ENCODE peak calls at places on chromosomes 13 and 19, in nine cellular contexts. G is HCT116, N is Peyer's patch, K is psoas muscle, J is Caco-2, D is lung, C is aorta, F is Karpas-422, X is astrocyte of the cerebellum. L is an unnamed sample.

GRCh38 chr13:106566682-106567420 is 1.1 kb downstream of the ARGLU1 start:
- DNase-seq in G (no peak), X (no peak), D (peak; percentile 75), C (no peak), F (peak; percentile 88), K (peak; percentile 59), N (peak; percentile 69), J (peak; percentile 52), L (peak; percentile 59)

GRCh38 chr13:91133941-91134772 is 213.3 kb upstream of the MIR17HG start:
- DNase-seq in X (peak; percentile 58), K (no peak), D (no peak), F (peak; percentile 76), N (no peak), C (no peak), G (peak; percentile 45), J (peak; percentile 69), L (peak; percentile 60)

GRCh38 chr19:48858984-48859710 is 9.3 kb downstream of the PLEKHA4 start:
- DNase-seq in D (peak; percentile 74), J (no peak), F (peak; percentile 75), X (no peak), N (peak; percentile 85), G (no peak), C (peak; percentile 82), K (no peak), L (peak; percentile 53)

GRCh38 chr19:39144487-39145071 is 19.0 kb downstream of the PAK4 start:
- DNase-seq in D (no peak), K (no peak), G (no peak), N (no peak), J (no peak), F (no peak), X (peak; percentile 27), C (no peak), L (no peak)

GRCh38 chr19:46180701-46181385 is 32.8 kb downstream of the IGFL2 start:
- DNase-seq in J (no peak), G (peak; percentile 15), D (no peak), K (no peak), C (no peak), N (no peak), F (no peak), X (no peak), L (no peak)

GRCh38 chr19:11481777-11482383 is 1.0 kb upstream of the ELAVL3 start:
- DNase-seq in F (peak; percentile 96), C (peak; percentile 88), D (peak; percentile 60), J (peak; percentile 89), X (no peak), K (peak; percentile 76), N (peak; percentile 60), G (no peak), L (peak; percentile 38)

GRCh38 chr13:33075996-33076395 is 59.8 kb downstream of the KL start:
- DNase-seq in J (no peak), N (no peak), C (no peak), K (no peak), X (no peak), G (no peak), D (no peak), F (no peak), L (no peak)

GRCh38 chr13:109385161-109385560 is 401.2 kb downstream of the IRS2 start:
- DNase-seq in G (no peak), D (no peak), X (peak; percentile 50), J (no peak), C (no peak), K (no peak), F (no peak), N (no peak), L (no peak)

DNA sequence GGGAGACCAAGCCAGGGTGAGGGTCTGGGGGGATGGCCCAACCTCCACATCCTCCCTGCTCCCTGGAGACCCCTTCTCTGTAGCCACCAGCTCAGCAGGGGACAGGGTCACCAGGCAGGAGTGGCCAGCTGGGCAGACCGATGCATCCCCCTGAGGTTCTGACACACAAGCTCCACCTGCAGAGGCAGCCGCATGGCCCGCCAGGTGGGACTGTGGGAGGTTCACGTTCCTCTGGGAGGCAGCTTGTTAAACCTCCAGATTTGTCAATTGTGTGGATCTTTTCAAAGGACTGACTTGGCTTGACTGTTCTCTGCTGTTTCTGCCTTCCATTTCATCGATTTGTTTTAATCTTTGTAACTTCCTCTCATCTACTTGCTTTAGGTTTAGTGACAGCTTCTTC is 8.1 kb downstream of the POLRMT start:
- DNase-seq in X (no peak), N (no peak), F (no peak), K (no peak), D (no peak), C (no peak), G (no peak), J (no peak), L (no peak)
- H3K4me3 ChIP-seq in X (no peak overlapping the region), N (no peak overlapping the region), F (no peak overlapping the region), K (no peak overlapping the region), D (no peak overlapping the region), C (no peak overlapping the region), G (no peak overlapping the region), J (no peak overlapping the region), L (no peak overlapping the region)

GRCh38 chr19:14375055-14375581 is 6.1 kb upstream of the ADGRE5 start:
- DNase-seq in C (no peak), F (peak; percentile 63), K (peak; percentile 37), J (no peak), G (no peak), D (peak; percentile 59), N (peak; percentile 91), X (no peak), L (no peak)

GRCh38 chr19:14370169-14370998 is 10.9 kb upstream of the ADGRE5 start:
- DNase-seq in N (peak; percentile 69), K (no peak), D (no peak), J (no peak), C (no peak), F (peak; percentile 77), X (no peak), G (no peak), L (peak; percentile 38)

GRCh38 chr19:14378890-14379289 is 2.4 kb upstream of the ADGRE5 start:
- DNase-seq in X (no peak), C (no peak), G (no peak), K (no peak), F (no peak), N (no peak), D (no peak), J (no peak), L (no peak)

GRCh38 chr19:14371321-14371821 is 9.9 kb upstream of the ADGRE5 start:
- DNase-seq in F (no peak), G (no peak), X (no peak), C (no peak), K (no peak), D (no peak), N (no peak), J (no peak), L (no peak)

DNA sequence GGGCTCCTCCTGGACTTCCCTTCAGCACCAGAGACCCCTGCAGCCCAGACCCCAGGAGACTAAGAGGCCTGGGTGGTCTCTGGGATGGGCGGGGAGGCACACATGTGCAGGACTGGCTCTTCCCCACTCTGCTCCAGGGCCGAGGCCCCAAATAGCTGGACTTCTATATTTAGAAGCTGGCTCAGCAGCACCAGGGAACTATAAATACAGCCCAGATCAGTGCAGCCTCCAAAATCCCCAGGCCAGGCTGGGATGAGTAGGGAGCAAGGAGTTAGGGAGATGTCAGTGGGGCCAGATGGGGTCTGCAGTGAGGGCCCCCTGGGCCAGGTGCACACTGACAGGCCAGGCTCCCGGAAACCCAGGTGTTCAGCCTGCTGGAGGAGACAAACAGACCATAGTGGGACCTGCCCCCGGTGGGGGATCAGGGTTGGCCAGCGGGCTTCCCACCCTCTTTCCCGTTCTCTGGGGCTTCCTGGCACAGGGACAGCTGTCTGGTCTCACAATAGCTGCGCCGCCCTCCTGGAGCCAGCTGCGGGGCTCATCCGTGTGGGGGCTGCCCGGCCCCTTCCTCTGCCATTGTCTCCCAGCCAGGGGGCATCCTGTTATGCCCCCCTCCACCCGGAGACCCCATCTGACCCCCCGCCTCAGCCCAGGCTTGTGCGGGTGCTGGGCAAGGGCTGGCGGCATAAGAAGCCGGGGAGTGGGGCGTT is 5.5 kb upstream of the ADGRE5 start:
- DNase-seq in G (no peak), K (peak; percentile 35), F (no peak), D (no peak), N (no peak), C (no peak), J (no peak), X (no peak), L (no peak)
- H3K4me3 ChIP-seq in G (no peak overlapping the region), K (peak overlapping the region; percentile 48), F (no peak overlapping the region), D (no peak overlapping the region), N (no peak overlapping the region), C (no peak overlapping the region), J (no peak overlapping the region), X (no peak overlapping the region), L (no peak overlapping the region)

GRCh38 chr19:15178629-15179308 is 22.0 kb downstream of the NOTCH3 start:
- DNase-seq in F (no peak), C (no peak), N (no peak), X (no peak), K (no peak), G (no peak), J (no peak), D (no peak), L (no peak)

GRCh38 chr19:15184776-15185175 is 16.0 kb downstream of the NOTCH3 start:
- DNase-seq in K (no peak), J (no peak), C (no peak), N (no peak), X (no peak), F (no peak), G (no peak), D (no peak), L (no peak)

GRCh38 chr19:15181394-15181793 is 19.4 kb downstream of the NOTCH3 start:
- DNase-seq in K (no peak), J (no peak), X (no peak), G (no peak), N (no peak), D (no peak), F (no peak), C (no peak), L (no peak)

GRCh38 chr19:15177269-15178116 is 23.3 kb downstream of the NOTCH3 start:
- DNase-seq in N (peak; percentile 80), X (peak; percentile 20), J (no peak), C (peak; percentile 95), K (peak; percentile 79), F (peak; percentile 93), D (peak; percentile 77), G (no peak), L (peak; percentile 81)

DNA sequence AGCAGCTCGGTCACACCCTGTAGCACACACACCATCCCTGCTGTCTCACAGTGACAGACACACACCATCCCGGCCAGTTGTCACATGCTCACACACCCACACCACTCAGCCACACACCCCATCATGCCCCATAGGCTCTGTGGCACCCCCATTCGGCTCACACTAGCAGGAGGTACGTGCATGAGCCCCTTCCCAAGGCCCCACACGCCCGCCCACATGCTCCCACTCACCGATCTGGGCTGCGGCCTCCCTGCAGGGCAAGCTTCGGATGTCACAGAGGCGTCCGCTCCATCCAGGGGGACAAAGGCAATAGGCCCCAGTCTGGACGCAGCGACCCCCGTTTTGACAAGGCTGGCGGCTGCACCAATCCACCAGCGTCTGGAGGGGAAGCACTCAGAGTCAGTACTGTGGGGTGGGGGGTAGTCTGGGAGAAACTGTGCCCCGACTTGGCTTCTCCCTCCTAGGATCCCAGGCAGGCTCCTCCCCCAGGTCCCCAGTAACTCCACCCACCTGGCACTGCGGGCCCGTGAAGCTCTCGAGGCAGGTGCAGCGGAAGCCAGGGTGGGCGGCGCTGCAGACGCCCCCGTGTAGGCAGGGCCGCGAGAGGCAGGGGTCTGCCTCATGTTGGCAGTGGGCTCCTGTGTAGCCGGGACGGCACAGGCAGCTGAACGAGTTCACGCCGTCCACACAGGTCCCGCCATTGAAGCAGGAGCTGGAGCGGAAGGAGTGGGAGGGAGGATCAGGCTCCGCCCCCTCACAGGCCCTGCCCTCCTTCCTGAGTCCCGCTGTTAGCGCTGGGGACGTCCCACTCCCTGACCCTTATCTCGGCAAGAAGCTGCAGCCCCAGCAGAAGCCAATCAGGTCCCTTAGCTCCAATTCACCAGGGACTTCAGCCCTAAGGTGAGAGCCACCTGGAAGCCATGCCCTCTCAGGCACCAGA is 20.1 kb downstream of the NOTCH3 start:
- DNase-seq in N (no peak), X (no peak), C (no peak), J (peak; percentile 71), G (no peak), K (no peak), D (peak; percentile 60), F (no peak), L (no peak)
- H3K4me3 ChIP-seq in N (peak overlapping the region; percentile 54), X (no peak overlapping the region), C (no peak overlapping the region), J (peak overlapping the region; percentile 22), G (no peak overlapping the region), K (no peak overlapping the region), D (no peak overlapping the region), F (no peak overlapping the region), L (no peak overlapping the region)

DNA sequence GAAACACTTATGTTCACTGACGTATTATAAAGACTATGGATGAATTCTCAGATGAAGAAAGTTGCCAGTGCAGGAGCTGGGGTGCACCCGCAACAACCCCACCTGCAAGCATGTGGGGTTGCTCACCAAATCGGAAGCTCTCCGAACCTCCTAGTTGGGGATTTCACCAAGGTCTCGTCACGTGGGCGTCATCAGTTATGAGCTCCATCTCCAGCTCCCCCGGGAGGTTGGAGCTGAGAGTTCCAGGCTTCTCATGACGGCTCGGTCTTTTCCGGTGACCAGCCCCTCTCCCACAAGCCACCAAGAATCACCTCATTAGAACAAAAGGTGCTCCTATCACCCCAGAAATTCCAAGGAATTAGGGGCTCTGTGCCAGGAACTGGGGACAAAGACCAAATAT is 46.1 kb upstream of the TUBGCP3 start:
- DNase-seq in J (no peak), D (no peak), F (no peak), N (no peak), K (no peak), C (no peak), X (no peak), G (no peak), L (no peak)
- H3K4me3 ChIP-seq in J (no peak overlapping the region), D (no peak overlapping the region), F (no peak overlapping the region), N (no peak overlapping the region), K (no peak overlapping the region), C (no peak overlapping the region), X (no peak overlapping the region), G (no peak overlapping the region), L (no peak overlapping the region)

L was measured in HAP-1.